ENCODE peak calls at places on chromosome 1, in six cellular contexts. O, V, T, G, E and Z are unnamed samples.

GRCh38 chr1:96236156-96236739 is 485.3 kb upstream of the PTBP2 start:
- DNase-seq in E (peak; percentile 66), T (peak; percentile 33), G (no peak), V (peak; percentile 76), O (no peak), Z (peak; percentile 40)

GRCh38 chr1:193525917-193526710 is 339.7 kb upstream of the B3GALT2 start:
- DNase-seq in O (no peak), G (no peak), T (no peak), V (no peak), E (no peak), Z (no peak)

GRCh38 chr1:227907439-227908015 is 40.2 kb downstream of the WNT9A start:
- DNase-seq in V (no peak), E (no peak), G (no peak), T (no peak), O (no peak), Z (no peak)

GRCh38 chr1:4482526-4482925 is 171.9 kb upstream of the AJAP1 start:
- DNase-seq in T (no peak), E (no peak), V (no peak), G (no peak), O (no peak), Z (no peak)

GRCh38 chr1:223209293-223209898 is 66.3 kb upstream of the TLR5 start:
- DNase-seq in O (no peak), E (no peak), V (no peak), T (no peak), G (no peak), Z (no peak)

GRCh38 chr1:115783311-115783710 is 14.8 kb upstream of the CASQ2 start:
- DNase-seq in O (no peak), T (no peak), G (no peak), V (no peak), E (no peak), Z (no peak)

GRCh38 chr1:53957231-53957818 is 11.2 kb downstream of the LRRC42 start:
- DNase-seq in E (no peak), T (no peak), G (no peak), V (no peak), O (no peak), Z (no peak)

GRCh38 chr1:223207293-223208066 is 64.4 kb upstream of the TLR5 start:
- DNase-seq in E (no peak), V (no peak), O (no peak), T (no peak), G (no peak), Z (no peak)

GRCh38 chr1:162023547-162024501 is at the start of gene OLFML2B:
- DNase-seq in T (peak; percentile 81), O (peak; percentile 62), G (no peak), V (peak; percentile 58), E (peak; percentile 81), Z (peak; percentile 45)

GRCh38 chr1:46747683-46748288 is 28.9 kb upstream of the EFCAB14 start:
- DNase-seq in T (no peak), O (no peak), E (peak; percentile 68), G (no peak), V (peak; percentile 78), Z (peak; percentile 52)

GRCh38 chr1:112713466-112714312 is 1.4 kb downstream of the PPM1J start:
- DNase-seq in G (no peak), E (no peak), O (no peak), V (no peak), T (peak; percentile 39), Z (peak; percentile 77)

GRCh38 chr1:112712191-112712590 is 2.9 kb downstream of the PPM1J start:
- DNase-seq in G (no peak), O (no peak), E (no peak), T (no peak), V (no peak), Z (no peak)

GRCh38 chr1:112711672-112712071 is 3.5 kb downstream of the PPM1J start:
- DNase-seq in O (no peak), G (no peak), T (no peak), V (no peak), E (no peak), Z (no peak)

GRCh38 chr1:112711041-112711440 is 4.1 kb downstream of the PPM1J start:
- DNase-seq in E (no peak), T (no peak), O (no peak), G (no peak), V (no peak), Z (no peak)

GRCh38 chr1:112712701-112713128 is 2.4 kb downstream of the PPM1J start:
- DNase-seq in G (no peak), V (no peak), E (no peak), T (peak; percentile 31), O (no peak), Z (no peak)
- H3K27ac ChIP-seq in G (no peak overlapping the region), V (no peak overlapping the region), E (no peak overlapping the region), T (no peak overlapping the region), O (no peak overlapping the region), Z (no peak overlapping the region)

GRCh38 chr1:236685205-236685916 is 938 bp upstream of the ACTN2 start:
- DNase-seq in G (no peak), V (no peak), O (no peak), E (no peak), T (no peak), Z (no peak)

GRCh38 chr1:236688705-236689104 is 2.4 kb downstream of the ACTN2 start:
- DNase-seq in G (no peak), O (no peak), E (no peak), V (no peak), T (no peak), Z (no peak)

GRCh38 chr1:236686815-236687160 is 489 bp downstream of the ACTN2 start:
- DNase-seq in E (no peak), G (no peak), V (no peak), T (no peak), O (peak; percentile 34), Z (no peak)

GRCh38 chr1:236687273-236687672 is 974 bp downstream of the ACTN2 start:
- DNase-seq in E (no peak), O (no peak), G (no peak), V (no peak), T (no peak), Z (peak; percentile 45)

GRCh38 chr1:236685917-236686814 is at the start of gene ACTN2:
- DNase-seq in V (no peak), O (peak; percentile 72), T (peak; percentile 40), E (no peak), G (no peak), Z (peak; percentile 81)
- H3K4me3 ChIP-seq in V (peak within 1 kb of the TSS; percentile 39), O (peak within 1 kb of the TSS; percentile 34), T (peak within 1 kb of the TSS; percentile 31), E (peak within 1 kb of the TSS; percentile 39), G (no peak within 1 kb of the TSS), Z (peak within 1 kb of the TSS; percentile 25)

GRCh38 chr1:214590696-214591095 is 12.3 kb upstream of the CENPF start:
- DNase-seq in O (no peak), G (no peak), T (no peak), V (no peak), E (no peak), Z (no peak)
- TF ChIP-seq CTCF in O (no peak), G (no peak), T (no peak), V (no peak), E (peak; percentile 38), Z (no peak)

GRCh38 chr1:177739780-177740179 is 230.1 kb downstream of the SEC16B start:
- DNase-seq in G (no peak), V (no peak), E (no peak), O (no peak), T (no peak), Z (no peak)
- H3K27ac ChIP-seq in G (no peak overlapping the region), V (no peak overlapping the region), E (no peak overlapping the region), O (no peak overlapping the region), T (no peak overlapping the region), Z (no peak overlapping the region)

GRCh38 chr1:116807871-116808450 is 53.7 kb downstream of the CD2 start:
- DNase-seq in T (no peak), G (no peak), V (no peak), O (no peak), E (no peak), Z (no peak)

GRCh38 chr1:116806671-116807070 is 52.4 kb downstream of the CD2 start:
- DNase-seq in T (no peak), O (no peak), E (no peak), V (no peak), G (no peak), Z (no peak)

GRCh38 chr1:116806245-116806644 is 52.0 kb downstream of the CD2 start:
- DNase-seq in E (no peak), G (peak; percentile 76), V (no peak), O (no peak), T (no peak), Z (no peak)

GRCh38 chr1:116808476-116809180 is 54.4 kb downstream of the CD2 start:
- DNase-seq in V (no peak), G (no peak), E (no peak), O (no peak), T (no peak), Z (no peak)

DNA sequence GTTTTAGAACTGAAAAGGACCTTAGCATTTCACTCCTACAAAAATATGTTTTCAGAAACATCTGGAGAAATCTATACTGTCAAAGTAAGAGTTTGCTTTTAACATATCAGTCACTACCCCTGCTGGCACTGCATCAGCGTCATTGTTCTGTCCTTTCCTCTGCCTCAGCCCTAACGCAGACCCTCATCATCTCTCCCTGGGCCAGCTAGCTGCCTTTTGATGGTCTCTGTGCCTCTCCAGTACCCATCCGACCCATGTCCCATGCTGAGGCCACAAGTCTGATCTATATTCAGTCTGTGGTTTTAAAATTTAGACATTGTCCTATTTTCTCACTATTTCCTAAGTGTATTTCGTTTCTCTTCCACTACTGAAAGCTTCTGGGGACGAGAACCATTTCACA is 53.2 kb downstream of the CD2 start:
- DNase-seq in O (no peak), T (no peak), V (no peak), G (no peak), E (no peak), Z (no peak)
- H3K4me3 ChIP-seq in O (no peak overlapping the region), T (no peak overlapping the region), V (no peak overlapping the region), G (no peak overlapping the region), E (no peak overlapping the region), Z (no peak overlapping the region)

GRCh38 chr1:167720965-167721616 is 691 bp upstream of the MPZL1 start:
- DNase-seq in G (no peak), O (no peak), E (peak; percentile 36), T (peak; percentile 72), V (peak; percentile 43), Z (peak; percentile 52)
- TF ChIP-seq CTCF in G (peak; percentile 26), O (no peak), E (peak; percentile 72), T (no peak), V (peak; percentile 41), Z (peak; percentile 48)

GRCh38 chr1:16139473-16139962 is 16.4 kb downstream of the EPHA2 start:
- DNase-seq in E (no peak), T (no peak), V (no peak), G (no peak), O (no peak), Z (no peak)
- H3K27ac ChIP-seq in E (peak overlapping the region; percentile 12), T (peak overlapping the region; percentile 60), V (no peak overlapping the region), G (no peak overlapping the region), O (no peak overlapping the region), Z (peak overlapping the region; percentile 30)

GRCh38 chr1:108933944-108934343 is 29.3 kb downstream of the CLCC1 start:
- DNase-seq in E (no peak), G (no peak), V (no peak), O (no peak), T (no peak), Z (no peak)
- H3K4me3 ChIP-seq in E (no peak overlapping the region), G (no peak overlapping the region), V (no peak overlapping the region), O (no peak overlapping the region), T (no peak overlapping the region), Z (no peak overlapping the region)